ENCODE peak calls at places on chromosomes 5 and 9, in nine cellular contexts. B is AG10803, O is body of pancreas, G is GM20000, Q is fibroblast of villous mesenchyme, P is sigmoid colon, N is lower lobe of right lung, Z is mucosa of descending colon, D is brain microvascular endothelial cell. F is an unnamed sample.

GRCh38 chr5:110209401-110209800 is 517.1 kb downstream of the TMEM232 start:
- DNase-seq in B (no peak), O (no peak), G (no peak), Q (no peak), P (no peak), N (no peak), Z (no peak), D (no peak), F (no peak)

GRCh38 chr9:115922441-115922840 is 231.2 kb upstream of the PAPPA start:
- DNase-seq in B (no peak), O (no peak), G (no peak), Q (peak; percentile 46), P (no peak), N (no peak), Z (no peak), D (no peak), F (no peak)

GRCh38 chr5:78610633-78611032 is 37.9 kb downstream of the LHFPL2 start:
- DNase-seq in B (no peak), O (no peak), G (no peak), Q (no peak), P (no peak), N (no peak), Z (no peak), D (no peak), F (no peak)

GRCh38 chr5:158769079-158769478 is 330.6 kb downstream of the EBF1 start:
- DNase-seq in B (no peak), O (no peak), G (no peak), Q (no peak), P (no peak), N (no peak), Z (no peak), D (no peak), F (no peak)

GRCh38 chr5:32290922-32291321 is 21.8 kb downstream of the MTMR12 start:
- DNase-seq in B (no peak), O (peak; percentile 41), G (peak; percentile 20), Q (no peak), P (no peak), N (no peak), Z (no peak), D (no peak), F (no peak)

GRCh38 chr9:111106202-111106601 is 67.9 kb upstream of the LPAR1 start:
- DNase-seq in B (no peak), O (no peak), G (no peak), Q (no peak), P (no peak), N (no peak), Z (no peak), D (no peak), F (no peak)

GRCh38 chr5:154166901-154167791 is 23.4 kb upstream of the GALNT10 start:
- DNase-seq in B (no peak), O (no peak), G (no peak), Q (no peak), P (no peak), N (no peak), Z (no peak), D (no peak), F (no peak)

GRCh38 chr9:64015136-64015535 is 1269.9 kb downstream of the FOXD4L5 start:
- DNase-seq in B (no peak), O (no peak), G (no peak), Q (no peak), P (no peak), N (no peak), Z (no peak), D (no peak), F (no peak)

GRCh38 chr9:87792831-87793288 is 66.9 kb downstream of the CTSL start:
- DNase-seq in B (peak; percentile 68), O (peak; percentile 37), G (peak; percentile 48), Q (peak; percentile 96), P (peak; percentile 90), N (peak; percentile 83), Z (peak; percentile 49), D (peak; percentile 65), F (peak; percentile 90)
- TF ChIP-seq CTCF in B (peak; percentile 13), O (no peak), G (no peak), Q (peak; percentile 51), P (no peak), N (no peak), Z (no peak), D (peak; percentile 36), F (no peak)

GRCh38 chr9:79482078-79482477 is 89.7 kb upstream of the TLE4 start:
- DNase-seq in B (no peak), O (no peak), G (no peak), Q (peak; percentile 19), P (no peak), N (no peak), Z (no peak), D (no peak), F (no peak)

GRCh38 chr9:79477241-79477830 is 94.4 kb upstream of the TLE4 start:
- DNase-seq in B (peak; percentile 67), O (no peak), G (no peak), Q (no peak), P (no peak), N (no peak), Z (peak; percentile 16), D (no peak), F (no peak)

GRCh38 chr9:79473704-79474103 is 98.1 kb upstream of the TLE4 start:
- DNase-seq in B (no peak), O (no peak), G (no peak), Q (no peak), P (no peak), N (no peak), Z (no peak), D (no peak), F (no peak)

GRCh38 chr9:79480639-79481038 is 91.1 kb upstream of the TLE4 start:
- DNase-seq in B (no peak), O (no peak), G (no peak), Q (no peak), P (no peak), N (no peak), Z (no peak), D (no peak), F (no peak)

DNA sequence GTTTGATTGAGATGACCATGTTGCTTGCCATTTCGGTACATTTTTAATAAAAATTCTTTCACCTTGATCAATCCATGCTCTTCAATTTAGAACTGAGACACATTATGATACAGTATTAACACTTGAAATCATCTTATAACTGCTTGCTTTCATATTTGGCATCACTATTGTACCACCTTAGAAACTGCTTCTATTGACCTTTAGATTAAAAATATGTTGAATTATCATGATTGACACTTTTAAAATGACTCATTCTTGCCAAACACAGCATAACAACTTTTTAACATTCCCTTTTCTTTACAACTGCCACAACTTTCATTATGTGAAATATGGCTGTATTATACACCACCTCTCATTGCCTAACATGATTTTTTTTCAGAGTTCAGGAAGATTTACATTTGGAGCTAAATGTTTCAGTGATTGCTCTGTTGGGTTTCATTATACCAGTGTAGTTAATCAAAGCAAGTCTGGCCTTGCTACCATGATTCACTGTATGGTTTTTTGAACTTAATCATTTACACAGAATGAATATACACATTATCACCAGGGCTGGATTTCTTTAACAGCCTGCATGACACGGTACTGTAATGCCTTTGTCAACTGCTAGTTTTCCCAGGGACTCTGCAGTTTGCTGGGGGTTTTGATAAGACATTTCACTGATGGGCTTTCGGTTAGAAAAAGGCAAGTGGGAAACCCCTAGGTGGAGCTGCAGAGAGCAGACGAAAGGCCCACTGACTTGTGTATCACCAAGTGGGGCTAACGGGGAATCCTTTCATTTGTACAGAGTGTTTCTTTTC is 93.6 kb upstream of the TLE4 start:
- DNase-seq in B (peak; percentile 50), O (peak; percentile 15), G (peak; percentile 31), Q (peak; percentile 29), P (no peak), N (no peak), Z (peak; percentile 36), D (peak; percentile 47), F (no peak)
- TF ChIP-seq CTCF in B (peak; percentile 42), O (peak; percentile 25), G (no peak), Q (peak; percentile 57), P (no peak), N (peak; percentile 22), Z (no peak), D (peak; percentile 79), F (no peak)

GRCh38 chr5:172164773-172165212 is 23.2 kb downstream of the STK10 start:
- DNase-seq in B (peak; percentile 47), O (no peak), G (no peak), Q (no peak), P (no peak), N (no peak), Z (no peak), D (no peak), F (no peak)

GRCh38 chr5:172165465-172165864 is 22.6 kb downstream of the STK10 start:
- DNase-seq in B (no peak), O (no peak), G (no peak), Q (no peak), P (no peak), N (no peak), Z (no peak), D (no peak), F (no peak)

GRCh38 chr5:172160506-172160905 is 27.5 kb downstream of the STK10 start:
- DNase-seq in B (no peak), O (no peak), G (no peak), Q (no peak), P (no peak), N (no peak), Z (no peak), D (no peak), F (no peak)

GRCh38 chr5:172163346-172163745 is 24.7 kb downstream of the STK10 start:
- DNase-seq in B (peak; percentile 59), O (no peak), G (no peak), Q (no peak), P (no peak), N (no peak), Z (no peak), D (no peak), F (no peak)

DNA sequence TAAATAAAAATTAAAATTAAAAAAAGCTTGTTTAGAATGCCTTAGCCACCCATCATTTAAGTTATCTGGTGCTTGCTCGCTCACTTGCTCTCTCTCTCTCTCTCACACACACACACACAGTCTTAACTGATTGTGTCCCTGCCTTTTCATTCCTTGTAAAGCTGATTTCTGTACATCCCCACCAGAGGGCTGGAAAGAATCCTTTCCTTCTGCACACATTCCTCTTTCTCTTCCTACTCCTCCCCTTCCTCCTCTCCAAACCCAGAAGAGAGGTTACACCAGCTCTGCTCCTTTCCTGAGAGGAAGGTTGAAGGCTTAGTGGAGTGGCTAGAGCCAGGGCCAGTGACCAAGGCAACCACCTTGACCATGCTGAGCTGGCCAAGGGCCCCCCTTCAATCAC is 25.7 kb downstream of the STK10 start:
- DNase-seq in B (peak; percentile 52), O (no peak), G (no peak), Q (no peak), P (no peak), N (no peak), Z (no peak), D (no peak), F (no peak)
- TF ChIP-seq CTCF in B (peak; percentile 39), O (no peak), G (no peak), Q (peak; percentile 37), P (no peak), N (no peak), Z (no peak), D (peak; percentile 29), F (no peak)

GRCh38 chr9:130197386-130197785 is 25.2 kb downstream of the NCS1 start:
- DNase-seq in B (no peak), O (no peak), G (no peak), Q (no peak), P (no peak), N (no peak), Z (no peak), D (no peak), F (no peak)

GRCh38 chr9:130199605-130200004 is 27.4 kb downstream of the NCS1 start:
- DNase-seq in B (peak; percentile 79), O (no peak), G (no peak), Q (no peak), P (no peak), N (no peak), Z (no peak), D (no peak), F (no peak)

GRCh38 chr9:130198501-130199179 is 26.4 kb downstream of the NCS1 start:
- DNase-seq in B (no peak), O (peak; percentile 27), G (no peak), Q (no peak), P (no peak), N (no peak), Z (no peak), D (no peak), F (no peak)

GRCh38 chr9:130196643-130197042 is 24.4 kb downstream of the NCS1 start:
- DNase-seq in B (no peak), O (peak; percentile 46), G (no peak), Q (peak; percentile 16), P (no peak), N (no peak), Z (no peak), D (no peak), F (no peak)

DNA sequence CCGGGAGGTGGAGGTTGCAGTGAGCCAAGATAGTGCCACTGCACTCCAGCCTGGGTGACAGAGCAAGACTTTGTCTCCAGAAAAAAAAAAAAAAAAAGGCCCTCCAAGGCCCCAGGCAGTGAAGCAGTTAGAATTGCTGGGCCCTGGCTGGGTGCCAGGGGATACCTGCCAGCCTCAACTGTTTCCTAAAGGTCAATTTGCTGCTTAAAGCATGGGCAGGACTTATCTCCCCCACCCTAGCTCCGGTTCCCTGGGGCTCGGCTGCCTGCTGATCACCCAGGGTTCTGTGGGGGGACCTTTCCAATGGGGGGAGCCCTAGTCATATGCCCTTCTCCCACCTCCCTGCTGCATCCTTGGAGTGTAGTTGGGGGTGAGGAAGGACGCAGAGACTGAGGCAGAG is 25.7 kb downstream of the NCS1 start:
- DNase-seq in B (no peak), O (peak; percentile 42), G (no peak), Q (no peak), P (no peak), N (no peak), Z (no peak), D (no peak), F (no peak)
- TF ChIP-seq CTCF in B (no peak), O (no peak), G (no peak), Q (no peak), P (no peak), N (no peak), Z (no peak), D (no peak), F (no peak)